ENCODE peak calls at places on chromosomes 13 and 19, in eight cellular contexts. D is sigmoid colon, N is prostate gland, P is ovary, E is uterus, B is gastrocnemius medialis, J is breast epithelium, L is Peyer's patch. A is an unnamed sample.

GRCh38 chr19:30165228-30165813 is 206.9 kb upstream of the ZNF536 start:
- DNase-seq in D (no peak), N (no peak), P (no peak), E (no peak), B (no peak), J (no peak), L (no peak), A (no peak)

GRCh38 chr19:16851031-16851712 is 22.0 kb downstream of the SIN3B start:
- DNase-seq in D (no peak), N (no peak), P (no peak), E (no peak), B (no peak), J (no peak), L (no peak), A (peak)

GRCh38 chr13:110826861-110827672 is 87.8 kb downstream of the ANKRD10 start:
- DNase-seq in D (no peak), N (no peak), P (no peak), E (no peak), B (no peak), J (no peak), L (no peak), A (no peak)

GRCh38 chr13:33445476-33445875 is 159.9 kb upstream of the STARD13 start:
- DNase-seq in D (no peak), N (no peak), P (no peak), E (no peak), B (no peak), J (no peak), L (no peak), A (no peak)

GRCh38 chr19:35351441-35352176 is 3.9 kb downstream of the FFAR1 start:
- DNase-seq in D (peak), N (no peak), P (peak), E (no peak), B (no peak), J (no peak), L (peak), A (no peak)

GRCh38 chr19:41934849-41935374 is 6.7 kb upstream of the ERFL start:
- DNase-seq in D (peak), N (peak), P (peak), E (peak), B (peak), J (peak), L (peak), A (peak)

GRCh38 chr13:109971745-109972090 is 185.3 kb upstream of the IRS2 start:
- DNase-seq in D (no peak), N (no peak), P (no peak), E (no peak), B (no peak), J (no peak), L (no peak), A (no peak)

GRCh38 chr13:48093588-48093987 is 1.3 kb downstream of the MED4 start:
- DNase-seq in D (no peak), N (no peak), P (no peak), E (no peak), B (no peak), J (no peak), L (no peak), A (no peak)

GRCh38 chr13:21668665-21669599 is 1.9 kb upstream of the FGF9 start:
- DNase-seq in D (peak), N (no peak), P (no peak), E (peak), B (no peak), J (no peak), L (peak), A (no peak)

GRCh38 chr19:17075860-17076538 is 422 bp downstream of the MYO9B start:
- DNase-seq in D (peak), N (no peak), P (peak), E (peak), B (no peak), J (peak), L (peak), A (no peak)

GRCh38 chr19:815079-815774 is 6.5 kb downstream of the PLPPR3 start:
- DNase-seq in D (no peak), N (no peak), P (no peak), E (no peak), B (no peak), J (no peak), L (no peak), A (no peak)

GRCh38 chr19:815775-816499 is 5.8 kb downstream of the PLPPR3 start:
- DNase-seq in D (no peak), N (no peak), P (no peak), E (no peak), B (no peak), J (no peak), L (no peak), A (peak)

GRCh38 chr19:812819-813358 is 8.9 kb downstream of the PLPPR3 start:
- DNase-seq in D (no peak), N (no peak), P (no peak), E (no peak), B (no peak), J (no peak), L (no peak), A (no peak)

GRCh38 chr19:813359-814107 is 8.2 kb downstream of the PLPPR3 start:
- DNase-seq in D (no peak), N (no peak), P (no peak), E (no peak), B (no peak), J (no peak), L (no peak), A (no peak)

GRCh38 chr19:814108-815078 is 7.4 kb downstream of the PLPPR3 start:
- DNase-seq in D (no peak), N (no peak), P (no peak), E (no peak), B (no peak), J (no peak), L (no peak), A (peak)
- TF ChIP-seq POLR2A in D (no peak), N (no peak), P (no peak), E (no peak), B (no peak), J (no peak), L (no peak), A (no peak)

GRCh38 chr19:44951179-44952159 is 3.7 kb upstream of the CLPTM1 start:
- DNase-seq in D (peak), N (peak), P (peak), E (peak), B (peak), J (peak), L (no peak), A (peak)
- TF ChIP-seq POLR2A in D (no peak), N (no peak), P (no peak), E (no peak), B (no peak), J (no peak), L (no peak), A (no peak)

GRCh38 chr19:10681658-10682057 is 19.6 kb upstream of the QTRT1 start:
- DNase-seq in D (no peak), N (no peak), P (no peak), E (no peak), B (no peak), J (no peak), L (no peak), A (no peak)

GRCh38 chr19:10679743-10680142 is 21.5 kb upstream of the QTRT1 start:
- DNase-seq in D (no peak), N (no peak), P (no peak), E (no peak), B (no peak), J (no peak), L (no peak), A (no peak)

GRCh38 chr19:10678813-10679212 is 22.4 kb upstream of the QTRT1 start:
- DNase-seq in D (no peak), N (no peak), P (no peak), E (no peak), B (no peak), J (no peak), L (no peak), A (no peak)

GRCh38 chr19:10680545-10681135 is 20.6 kb upstream of the QTRT1 start:
- DNase-seq in D (no peak), N (no peak), P (no peak), E (no peak), B (no peak), J (no peak), L (no peak), A (no peak)

GRCh38 chr19:10677796-10678195 is 23.4 kb upstream of the QTRT1 start:
- DNase-seq in D (no peak), N (peak), P (no peak), E (no peak), B (no peak), J (no peak), L (no peak), A (no peak)
- TF ChIP-seq POLR2A in D (no peak), N (no peak), P (no peak), E (no peak), B (no peak), J (no peak), L (no peak), A (no peak)

DNA sequence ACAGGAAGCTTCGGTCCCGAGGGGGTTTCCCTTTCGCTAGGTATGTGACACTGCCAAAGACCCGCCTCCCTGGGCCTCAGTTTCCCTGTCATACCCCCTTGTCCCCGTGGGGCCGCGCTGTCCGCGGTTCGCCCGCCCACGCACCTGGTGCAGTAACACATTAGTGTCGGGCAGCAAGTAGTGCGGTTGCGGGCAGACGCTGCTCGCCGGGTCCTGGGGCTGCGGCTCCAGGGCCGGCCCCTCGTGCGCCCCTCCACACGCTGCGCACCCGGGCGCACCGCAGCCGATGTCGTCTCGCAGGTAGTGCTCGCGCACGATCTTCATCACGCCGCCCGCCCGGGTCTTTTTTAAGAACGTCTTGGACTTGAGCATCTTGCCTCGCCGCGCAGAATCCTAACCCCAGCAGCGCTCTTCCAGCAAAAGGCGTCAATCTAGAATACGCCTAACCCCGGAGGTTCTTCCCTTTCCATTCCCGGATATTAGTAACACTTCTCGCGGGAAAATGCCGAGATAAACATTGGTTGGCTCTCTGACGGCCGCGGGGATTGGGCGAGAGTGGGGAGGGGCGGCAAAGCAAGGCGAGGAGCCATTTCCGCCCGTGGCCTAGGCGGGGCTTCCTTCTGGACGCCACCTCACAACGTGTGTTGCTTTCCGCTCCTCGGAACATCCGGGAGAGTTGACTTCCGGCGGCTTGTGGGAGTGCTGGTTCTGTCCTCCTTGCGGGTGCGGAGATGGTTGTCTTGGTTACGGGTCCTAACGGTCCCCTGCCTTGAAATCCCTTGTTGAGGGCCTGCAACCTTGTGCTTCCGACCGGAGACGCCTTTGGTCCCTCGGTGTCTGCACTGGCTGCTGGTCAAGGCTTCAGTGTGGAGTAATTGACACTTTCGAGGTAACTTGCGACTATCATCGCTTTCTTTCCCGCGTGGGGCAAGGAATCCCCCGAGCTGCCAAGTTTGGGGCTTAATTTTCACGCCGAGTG is at the start of the genes DIS3 and PIBF1:
- DNase-seq in D (peak), N (peak), P (peak), E (peak), B (peak), J (peak), L (peak), A (peak)
- TF ChIP-seq POLR2A in D (peak), N (peak), P (peak), E (peak), B (peak), J (peak), L (peak), A (peak)